ENCODE peak calls at places on chromosome 9, in seven cellular contexts. M is heart right ventricle; G is psoas muscle; A is stimulated activated naive CD8-positive, alpha-beta T cell treated with anti-CD3 and anti-CD28 coated beads, Interleukin-15, Interleukin-2, amounts not matched to agents 100 U/mL and 50 U/mL, for 24 hours; S is activated T-cell treated with anti-CD3 and anti-CD28 coated beads, Interleukin-2, amount 50 U/mL, for 4 hours; F is activated CD8-positive, alpha-beta T cell treated with anti-CD3 and anti-CD28 coated beads for 36 hours; D is activated CD8-positive, alpha-beta memory T cell treated with anti-CD3 and anti-CD28 coated beads, Interleukin-2, amount 10 ng/mL, durations not matched to agents 7 days and 5 days. O is an unnamed sample.

GRCh38 chr9:1591310-1591709 is 423.8 kb upstream of the SMARCA2 start:
- ATAC-seq in M (no peak), G (no peak), A (no peak), S (no peak), F (no peak), D (no peak), O (no peak)

GRCh38 chr9:33436445-33436844 is 10.9 kb downstream of the AQP3 start:
- ATAC-seq in M (peak), G (no peak), A (no peak), S (no peak), F (no peak), D (no peak), O (no peak)

GRCh38 chr9:133967024-133967741 is 24.9 kb downstream of the VAV2 start:
- ATAC-seq in M (no peak), G (no peak), A (no peak), S (no peak), F (no peak), D (no peak), O (no peak)

GRCh38 chr9:5449521-5450359 is 602 bp upstream of the CD274 start:
- ATAC-seq in M (peak), G (no peak), A (no peak), S (peak), F (peak), D (peak), O (no peak)

GRCh38 chr9:78982849-78983248 is 588.9 kb upstream of the TLE4 start:
- ATAC-seq in M (no peak), G (no peak), A (no peak), S (no peak), F (no peak), D (no peak), O (no peak)

GRCh38 chr9:20030221-20030620 is 241.4 kb upstream of the SLC24A2 start:
- ATAC-seq in M (no peak), G (no peak), A (no peak), S (no peak), F (no peak), D (no peak), O (no peak)

GRCh38 chr9:107034831-107035230 is 171.9 kb downstream of the ZNF462 start:
- ATAC-seq in M (no peak), G (no peak), A (no peak), S (no peak), F (no peak), D (no peak), O (no peak)

GRCh38 chr9:124238546-124239140 is 19.1 kb upstream of the NEK6 start:
- ATAC-seq in M (no peak), G (no peak), A (peak), S (peak), F (peak), D (peak), O (peak)

GRCh38 chr9:27726244-27727141 is 153.2 kb upstream of the C9orf72 start:
- ATAC-seq in M (peak), G (no peak), A (no peak), S (peak), F (peak), D (peak), O (peak)

GRCh38 chr9:124354364-124355031 is 60.7 kb downstream of the PSMB7 start:
- ATAC-seq in M (no peak), G (no peak), A (no peak), S (no peak), F (no peak), D (no peak), O (no peak)

GRCh38 chr9:34717996-34718614 is 8.2 kb upstream of the CCL21 start:
- ATAC-seq in M (peak), G (no peak), A (no peak), S (no peak), F (no peak), D (no peak), O (no peak)

GRCh38 chr9:112582371-112582770 is 95.7 kb downstream of the KIAA1958 start:
- ATAC-seq in M (no peak), G (peak), A (no peak), S (no peak), F (no peak), D (no peak), O (no peak)

GRCh38 chr9:99112750-99113417 is 8.0 kb downstream of the TGFBR1 start:
- ATAC-seq in M (no peak), G (no peak), A (peak), S (peak), F (peak), D (peak), O (peak)

GRCh38 chr9:34744295-34745221 is 34.6 kb upstream of the CCL21 start:
- ATAC-seq in M (peak), G (peak), A (no peak), S (no peak), F (no peak), D (no peak), O (no peak)

GRCh38 chr9:21520501-21521228 is 38.6 kb upstream of the IFNE start:
- ATAC-seq in M (no peak), G (no peak), A (no peak), S (no peak), F (no peak), D (no peak), O (no peak)

GRCh38 chr9:120583958-120584369 is 4.0 kb upstream of the CDK5RAP2 start:
- ATAC-seq in M (peak), G (peak), A (peak), S (no peak), F (peak), D (peak), O (peak)

GRCh38 chr9:126219717-126220116 is 106.9 kb upstream of the MVB12B start:
- ATAC-seq in M (no peak), G (no peak), A (no peak), S (no peak), F (no peak), D (no peak), O (no peak)

GRCh38 chr9:99039388-99040182 is 65.3 kb upstream of the TGFBR1 start:
- ATAC-seq in M (no peak), G (no peak), A (no peak), S (no peak), F (peak), D (no peak), O (peak)

GRCh38 chr9:137385061-137385655 is 37.8 kb downstream of the EXD3 start:
- ATAC-seq in M (no peak), G (no peak), A (no peak), S (no peak), F (no peak), D (no peak), O (no peak)

GRCh38 chr9:90107021-90107771 is 502.4 kb downstream of the GADD45G start:
- ATAC-seq in M (peak), G (peak), A (no peak), S (no peak), F (no peak), D (no peak), O (no peak)

GRCh38 chr9:108286807-108287206 is 569.0 kb downstream of the ACTL7B start:
- ATAC-seq in M (no peak), G (no peak), A (no peak), S (no peak), F (no peak), D (no peak), O (no peak)

GRCh38 chr9:132487351-132487791 is 77.4 kb downstream of the CFAP77 start:
- ATAC-seq in M (no peak), G (no peak), A (peak), S (peak), F (peak), D (peak), O (no peak)

GRCh38 chr9:72951520-72952393 is 1.1 kb downstream of the ALDH1A1 start:
- ATAC-seq in M (no peak), G (no peak), A (no peak), S (no peak), F (no peak), D (no peak), O (no peak)

GRCh38 chr9:5696884-5697283 is 68.0 kb downstream of the RIC1 start:
- ATAC-seq in M (no peak), G (no peak), A (no peak), S (no peak), F (no peak), D (no peak), O (peak)

GRCh38 chr9:106107716-106108115 is 413.4 kb downstream of the TMEM38B start:
- ATAC-seq in M (no peak), G (no peak), A (peak), S (no peak), F (no peak), D (no peak), O (peak)

GRCh38 chr9:99873531-99873930 is 32.9 kb upstream of the STX17 start:
- ATAC-seq in M (no peak), G (no peak), A (peak), S (peak), F (peak), D (peak), O (no peak)

GRCh38 chr9:96117398-96118060 is 184.4 kb downstream of the HSD17B3 start:
- ATAC-seq in M (no peak), G (no peak), A (peak), S (no peak), F (peak), D (peak), O (no peak)

GRCh38 chr9:98230354-98230753 is 25.1 kb downstream of the TBC1D2 start:
- ATAC-seq in M (no peak), G (no peak), A (no peak), S (no peak), F (no peak), D (no peak), O (no peak)

GRCh38 chr9:134734270-134734669 is 92.7 kb downstream of the COL5A1 start:
- ATAC-seq in M (no peak), G (no peak), A (no peak), S (no peak), F (no peak), D (no peak), O (no peak)

GRCh38 chr9:92098638-92099037 is 16.6 kb downstream of the SPTLC1 start:
- ATAC-seq in M (no peak), G (no peak), A (no peak), S (no peak), F (no peak), D (peak), O (no peak)

GRCh38 chr9:30239875-30240274 is 2144.6 kb upstream of the ACO1 start:
- ATAC-seq in M (no peak), G (no peak), A (no peak), S (no peak), F (no peak), D (no peak), O (no peak)

GRCh38 chr9:14780251-14780650 is 57.7 kb upstream of the CER1 start:
- ATAC-seq in M (no peak), G (peak), A (no peak), S (no peak), F (no peak), D (no peak), O (no peak)

GRCh38 chr9:90070469-90070868 is 465.7 kb downstream of the GADD45G start:
- ATAC-seq in M (no peak), G (no peak), A (no peak), S (no peak), F (no peak), D (no peak), O (no peak)

GRCh38 chr9:92424340-92424739 is at the start of gene OMD:
- ATAC-seq in M (peak), G (no peak), A (no peak), S (no peak), F (no peak), D (no peak), O (no peak)

GRCh38 chr9:114930063-114930812 is at the start of gene TNFSF8:
- ATAC-seq in M (peak), G (no peak), A (peak), S (peak), F (peak), D (peak), O (peak)

GRCh38 chr9:37952731-37953130 is 48.8 kb upstream of the SLC25A51 start:
- ATAC-seq in M (no peak), G (no peak), A (no peak), S (no peak), F (no peak), D (no peak), O (no peak)

GRCh38 chr9:33210006-33210715 is 29.8 kb upstream of the SPINK4 start:
- ATAC-seq in M (no peak), G (no peak), A (no peak), S (no peak), F (no peak), D (no peak), O (no peak)

GRCh38 chr9:136721339-136722092 is 9.1 kb downstream of the DIPK1B start:
- ATAC-seq in M (peak), G (peak), A (no peak), S (peak), F (no peak), D (no peak), O (no peak)

GRCh38 chr9:129414377-129415021 is 206.4 kb downstream of the C9orf50 start:
- ATAC-seq in M (peak), G (no peak), A (no peak), S (no peak), F (no peak), D (no peak), O (no peak)

O was measured in stimulated activated memory B cell treated with anti-CD40 and anti-IgM and Interleukin-4, amounts not matched to agents 10 μg/mL and 1 μg/mL and 100 μg/mL, for 72 hours.